ENCODE peak calls at places on chromosomes 12 and 14, in nine cellular contexts. B, U, Q, G, T, P, C, L and X are unnamed samples. For H3K27me3, the result is how much of the 10 kb centered on the place peaks cover.

GRCh38 chr12:5071496-5071895 is 27.8 kb downstream of the KCNA5 start:
- DNase-seq in B (no peak), U (no peak), Q (no peak), G (no peak), T (no peak), P (no peak), C (no peak), L (no peak), X (no peak)

GRCh38 chr14:61184117-61184516 is 97.0 kb downstream of the TMEM30B start:
- DNase-seq in B (no peak), U (no peak), Q (no peak), G (peak), T (peak), P (no peak), C (no peak), L (no peak), X (no peak)

GRCh38 chr12:58916891-58917570 is 3.3 kb downstream of the LRIG3 start:
- DNase-seq in B (no peak), U (no peak), Q (no peak), G (peak), T (peak), P (no peak), C (no peak), L (no peak), X (peak)

GRCh38 chr14:99481745-99482099 is 513 bp downstream of the CCNK start:
- DNase-seq in B (no peak), U (peak), Q (no peak), G (peak), T (peak), P (no peak), C (peak), L (no peak), X (peak)

GRCh38 chr12:107287436-107288413 is 194.4 kb upstream of the CRY1 start:
- DNase-seq in B (no peak), U (no peak), Q (no peak), G (peak), T (peak), P (no peak), C (no peak), L (no peak), X (no peak)

GRCh38 chr14:20332386-20332945 is 613 bp downstream of the CCNB1IP1 start:
- DNase-seq in B (no peak), U (no peak), Q (no peak), G (no peak), T (no peak), P (peak), C (no peak), L (no peak), X (peak)

GRCh38 chr12:30989754-30990153 is 63.2 kb downstream of the TSPAN11 start:
- DNase-seq in B (no peak), U (no peak), Q (no peak), G (peak), T (no peak), P (peak), C (no peak), L (no peak), X (no peak)

GRCh38 chr14:91731018-91731417 is 868 bp downstream of the CATSPERB start:
- DNase-seq in B (no peak), U (no peak), Q (no peak), G (peak), T (no peak), P (no peak), C (no peak), L (no peak), X (no peak)

GRCh38 chr12:12890815-12891645 is at the start of gene GPRC5A:
- DNase-seq in B (peak), U (no peak), Q (peak), G (peak), T (peak), P (peak), C (peak), L (peak), X (peak)

GRCh38 chr12:57148469-57149308 is 1.3 kb upstream of the LRP1-AS start:
- DNase-seq in B (no peak), U (no peak), Q (peak), G (no peak), T (no peak), P (peak), C (no peak), L (peak), X (no peak)

GRCh38 chr12:19915392-19916192 is 452.7 kb upstream of the PDE3A start:
- DNase-seq in B (no peak), U (no peak), Q (no peak), G (peak), T (peak), P (no peak), C (no peak), L (no peak), X (no peak)

GRCh38 chr14:99534333-99534732 is 53.1 kb downstream of the CCNK start:
- DNase-seq in B (no peak), U (no peak), Q (no peak), G (no peak), T (no peak), P (no peak), C (no peak), L (no peak), X (no peak)

GRCh38 chr14:49892301-49892635 is 614 bp upstream of the ARF6 start:
- DNase-seq in B (no peak), U (no peak), Q (no peak), G (peak), T (peak), P (peak), C (peak), L (no peak), X (no peak)

GRCh38 chr14:93688794-93689193 is 99.5 kb downstream of the PRIMA1 start:
- DNase-seq in B (no peak), U (no peak), Q (no peak), G (no peak), T (no peak), P (no peak), C (no peak), L (no peak), X (no peak)

GRCh38 chr12:55745361-55746146 is 2.6 kb downstream of the GDF11 start:
- DNase-seq in B (no peak), U (no peak), Q (no peak), G (no peak), T (no peak), P (no peak), C (no peak), L (no peak), X (peak)

GRCh38 chr14:68669101-68669500 is 123.8 kb downstream of the ZFP36L1 start:
- DNase-seq in B (no peak), U (no peak), Q (no peak), G (peak), T (no peak), P (no peak), C (no peak), L (no peak), X (no peak)

GRCh38 chr14:71711619-71712018 is 220.6 kb upstream of the RGS6 start:
- DNase-seq in B (no peak), U (no peak), Q (no peak), G (peak), T (peak), P (no peak), C (no peak), L (no peak), X (peak)

GRCh38 chr14:106837870-106838269 is 1311.5 kb downstream of the TMEM121 start:
- DNase-seq in B (no peak), U (no peak), Q (no peak), G (no peak), T (no peak), P (no peak), C (no peak), L (no peak), X (no peak)

GRCh38 chr12:9378430-9378835 is 170.2 kb upstream of the PZP start:
- DNase-seq in B (no peak), U (no peak), Q (no peak), G (peak), T (no peak), P (peak), C (no peak), L (no peak), X (peak)

GRCh38 chr12:28963554-28963953 is 185.5 kb upstream of the FAR2 start:
- DNase-seq in B (no peak), U (no peak), Q (no peak), G (peak), T (peak), P (no peak), C (no peak), L (no peak), X (peak)

GRCh38 chr14:104977681-104978647 is at the start of gene AHNAK2:
- DNase-seq in B (no peak), U (peak), Q (peak), G (peak), T (peak), P (peak), C (peak), L (peak), X (peak)

GRCh38 chr12:89971880-89972279 is 263.2 kb upstream of the ATP2B1 start:
- DNase-seq in B (no peak), U (no peak), Q (no peak), G (no peak), T (peak), P (peak), C (no peak), L (no peak), X (peak)

GRCh38 chr14:54589843-54590242 is 22.9 kb downstream of the SAMD4A start:
- DNase-seq in B (no peak), U (no peak), Q (no peak), G (peak), T (no peak), P (no peak), C (no peak), L (no peak), X (no peak)

GRCh38 chr14:77544571-77544970 is 46.0 kb upstream of the ISM2 start:
- DNase-seq in B (no peak), U (no peak), Q (no peak), G (no peak), T (no peak), P (no peak), C (no peak), L (no peak), X (no peak)

GRCh38 chr14:35532783-35533356 is 1.1 kb upstream of the INSM2 start:
- DNase-seq in B (no peak), U (no peak), Q (no peak), G (no peak), T (no peak), P (no peak), C (peak), L (no peak), X (no peak)

GRCh38 chr14:78446807-78447206 is 276.6 kb downstream of the NRXN3 start:
- DNase-seq in B (no peak), U (no peak), Q (no peak), G (no peak), T (no peak), P (no peak), C (no peak), L (no peak), X (no peak)

GRCh38 chr14:32366995-32367394 is 37.9 kb downstream of the AKAP6 start:
- DNase-seq in B (no peak), U (no peak), Q (no peak), G (no peak), T (peak), P (peak), C (no peak), L (no peak), X (peak)

GRCh38 chr12:85796001-85796400 is 40.2 kb downstream of the RASSF9 start:
- DNase-seq in B (no peak), U (no peak), Q (no peak), G (no peak), T (peak), P (no peak), C (no peak), L (no peak), X (no peak)

GRCh38 chr14:23562822-23563472 is 4.6 kb downstream of the AP1G2 start:
- DNase-seq in B (no peak), U (peak), Q (no peak), G (peak), T (no peak), P (peak), C (peak), L (no peak), X (peak)

GRCh38 chr14:70416717-70417349 is at the start of gene SYNJ2BP:
- DNase-seq in B (peak), U (peak), Q (peak), G (peak), T (peak), P (peak), C (peak), L (peak), X (peak)

GRCh38 chr12:105459760-105460325 is 129.4 kb downstream of the C12orf75 start:
- DNase-seq in B (no peak), U (no peak), Q (no peak), G (no peak), T (no peak), P (no peak), C (no peak), L (no peak), X (no peak)

GRCh38 chr12:7155471-7156034 is 25.4 kb downstream of the CLSTN3 start:
- DNase-seq in B (no peak), U (no peak), Q (peak), G (peak), T (no peak), P (no peak), C (no peak), L (no peak), X (no peak)

GRCh38 chr14:77406086-77406485 is 17.2 kb downstream of the NOXRED1 start:
- DNase-seq in B (no peak), U (no peak), Q (no peak), G (peak), T (no peak), P (no peak), C (no peak), L (no peak), X (no peak)

GRCh38 chr12:26287666-26288408 is 92.5 kb downstream of the SSPN start:
- DNase-seq in B (no peak), U (no peak), Q (no peak), G (no peak), T (peak), P (no peak), C (no peak), L (peak), X (no peak)

GRCh38 chr12:116015525-116015924 is 262.0 kb downstream of the MED13L start:
- DNase-seq in B (no peak), U (no peak), Q (no peak), G (peak), T (peak), P (no peak), C (peak), L (no peak), X (no peak)

GRCh38 chr12:127083028-127083949 is 1183.7 kb upstream of the TMEM132C start:
- DNase-seq in B (no peak), U (no peak), Q (no peak), G (peak), T (peak), P (no peak), C (peak), L (no peak), X (no peak)

GRCh38 chr12:100254876-100255275 is 12.0 kb downstream of the DEPDC4 start:
- DNase-seq in B (no peak), U (no peak), Q (no peak), G (no peak), T (no peak), P (no peak), C (no peak), L (no peak), X (no peak)

GRCh38 chr14:39488600-39488999 is 56.4 kb upstream of the FBXO33 start:
- DNase-seq in B (no peak), U (no peak), Q (no peak), G (no peak), T (no peak), P (no peak), C (no peak), L (no peak), X (peak)

GRCh38 chr12:113881588-113881987 is 84.5 kb downstream of the RBM19 start:
- DNase-seq in B (no peak), U (no peak), Q (no peak), G (no peak), T (no peak), P (no peak), C (no peak), L (no peak), X (no peak)

GRCh38 chr12:120858306-120859088 is 45.7 kb downstream of the SPPL3 start:
- DNase-seq in B (no peak), U (no peak), Q (no peak), G (peak), T (no peak), P (no peak), C (no peak), L (no peak), X (no peak)

GRCh38 chr14:51333901-51334432 is 93.9 kb downstream of the TMX1 start:
- DNase-seq in B (no peak), U (no peak), Q (no peak), G (no peak), T (peak), P (no peak), C (no peak), L (peak), X (no peak)

GRCh38 chr14:51328089-51328941 is 88.3 kb downstream of the TMX1 start:
- DNase-seq in B (no peak), U (no peak), Q (no peak), G (peak), T (peak), P (no peak), C (no peak), L (peak), X (no peak)

GRCh38 chr14:51333299-51333698 is 93.3 kb downstream of the TMX1 start:
- DNase-seq in B (no peak), U (no peak), Q (no peak), G (no peak), T (no peak), P (no peak), C (no peak), L (no peak), X (no peak)

GRCh38 chr14:51328942-51329350 is 88.9 kb downstream of the TMX1 start:
- DNase-seq in B (no peak), U (no peak), Q (no peak), G (no peak), T (no peak), P (no peak), C (no peak), L (no peak), X (no peak)

DNA sequence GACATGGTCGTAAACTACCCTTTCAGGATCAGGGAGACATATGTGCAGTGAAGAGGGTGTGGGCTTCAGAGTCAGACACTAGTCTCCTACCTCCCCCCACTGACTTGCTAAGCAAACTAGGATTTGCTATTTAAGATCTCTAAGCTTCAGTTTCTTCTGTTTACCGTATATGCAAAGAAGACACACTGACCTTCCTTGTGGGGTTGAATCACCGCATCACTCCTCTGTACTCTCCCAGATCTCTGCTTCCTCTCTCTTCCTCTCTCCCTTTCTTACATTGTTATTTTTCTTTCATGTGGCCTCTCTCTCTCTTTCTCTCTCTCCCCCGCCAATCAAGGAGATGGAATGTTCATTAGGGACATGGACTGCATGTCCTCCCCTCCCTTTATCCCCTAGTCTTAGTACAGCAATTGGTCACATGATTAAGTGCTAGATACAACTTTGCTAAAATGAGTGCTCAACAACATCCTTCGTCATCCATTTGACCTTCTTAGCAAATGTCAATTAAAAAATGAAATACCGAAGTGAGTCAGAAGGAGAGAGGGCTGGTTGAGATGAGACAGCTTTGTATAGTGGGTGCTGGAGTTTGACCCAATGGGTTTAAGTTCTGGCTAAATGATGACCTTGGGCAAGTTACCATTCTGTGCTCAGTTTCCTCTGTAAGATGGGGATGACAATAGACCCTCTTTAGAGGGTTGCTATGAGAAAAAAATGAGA is 91.8 kb downstream of the TMX1 start:
- DNase-seq in B (no peak), U (no peak), Q (no peak), G (no peak), T (no peak), P (peak), C (no peak), L (no peak), X (no peak)
- H3K27me3 ChIP-seq in B (under half), U (under half), Q (under half), G (under half), T (under half), P (under half), C (under half), L (under half), X (under half)

GRCh38 chr12:10718279-10718821 is 4.8 kb downstream of the YBX3 start:
- DNase-seq in B (no peak), U (no peak), Q (no peak), G (peak), T (peak), P (peak), C (no peak), L (no peak), X (no peak)
- H3K4me3 ChIP-seq in B (no peak), U (no peak), Q (no peak), G (peak), T (peak), P (no peak), C (no peak), L (no peak), X (no peak)

DNA sequence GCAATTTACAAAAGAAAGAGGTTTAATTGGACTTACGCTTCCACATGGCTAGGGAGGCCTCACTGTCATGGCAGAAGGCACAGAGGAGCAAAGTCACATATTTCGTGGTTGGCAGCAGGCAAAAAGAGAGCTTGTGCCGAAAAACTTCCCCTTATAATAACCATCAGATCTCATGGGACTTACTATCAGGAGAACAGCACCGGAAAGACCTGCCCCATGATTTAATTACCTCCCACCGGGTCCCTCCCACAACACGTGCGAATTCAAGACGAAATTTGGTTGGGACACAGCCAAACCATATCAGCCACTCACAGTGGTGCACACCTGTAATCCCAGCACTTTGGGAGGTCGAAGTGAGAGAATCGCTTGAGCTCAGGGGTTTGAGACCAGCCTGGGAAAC is 68.5 kb downstream of the FBXL14 start:
- DNase-seq in B (no peak), U (no peak), Q (no peak), G (no peak), T (no peak), P (no peak), C (no peak), L (no peak), X (no peak)
- H3K27me3 ChIP-seq in B (under half), U (under half), Q (under half), G (under half), T (under half), P (under half), C (under half), L (under half), X (under half)

GRCh38 chr12:66166561-66166960 is 3.2 kb downstream of the TMBIM4 start:
- DNase-seq in B (no peak), U (no peak), Q (no peak), G (no peak), T (no peak), P (no peak), C (no peak), L (no peak), X (no peak)

GRCh38 chr12:66170606-66171005 is 810 bp upstream of the TMBIM4 start:
- DNase-seq in B (no peak), U (no peak), Q (no peak), G (no peak), T (no peak), P (no peak), C (no peak), L (no peak), X (no peak)

GRCh38 chr12:66165141-66165540 is 4.7 kb downstream of the TMBIM4 start:
- DNase-seq in B (no peak), U (no peak), Q (no peak), G (no peak), T (no peak), P (no peak), C (no peak), L (no peak), X (no peak)

GRCh38 chr12:66169221-66170170 is at the start of gene TMBIM4:
- DNase-seq in B (peak), U (peak), Q (peak), G (peak), T (peak), P (peak), C (peak), L (peak), X (peak)

DNA sequence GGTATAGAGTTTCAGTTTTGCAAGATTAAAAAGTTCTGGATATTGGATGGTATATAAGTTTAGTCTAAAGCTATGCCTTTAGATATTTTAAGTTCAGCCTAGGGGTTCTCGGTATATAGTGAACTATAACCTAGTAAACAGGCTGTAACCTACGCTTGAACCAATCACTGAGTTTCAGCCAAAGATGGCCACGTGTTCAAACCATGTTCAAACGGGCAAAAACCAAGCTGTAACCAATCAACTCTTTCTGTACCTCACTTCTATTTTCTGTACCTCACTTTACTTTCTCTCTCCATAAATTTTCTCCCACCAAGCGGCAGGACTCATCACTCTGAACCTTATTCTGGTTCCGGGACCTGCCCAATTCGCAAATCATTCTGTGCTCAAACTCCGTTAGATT is 1.4 kb downstream of the TMBIM4 start:
- DNase-seq in B (no peak), U (no peak), Q (no peak), G (no peak), T (no peak), P (no peak), C (no peak), L (no peak), X (no peak)
- H3K4me3 ChIP-seq in B (peak), U (peak), Q (peak), G (peak), T (peak), P (no peak), C (peak), L (peak), X (peak)